ENCODE peak calls at places on chromosomes 2 and 18, in ten cellular contexts. R, S, L, F, H, E, J, D, O and P are unnamed samples.

GRCh38 chr18:10252952-10253680 is 201.3 kb upstream of the APCDD1 start:
- DNase-seq in R (no peak), S (no peak), L (no peak), F (no peak), H (no peak), E (no peak), J (no peak), D (no peak), O (no peak), P (no peak)

GRCh38 chr18:75472391-75472790 is 44.9 kb upstream of the SMIM21 start:
- DNase-seq in R (no peak), S (no peak), L (no peak), F (no peak), H (no peak), E (no peak), J (no peak), D (no peak), O (no peak), P (no peak)

GRCh38 chr2:33136570-33136969 is 189.8 kb downstream of the LTBP1 start:
- DNase-seq in R (no peak), S (no peak), L (no peak), F (no peak), H (no peak), E (peak), J (no peak), D (no peak), O (no peak), P (no peak)

GRCh38 chr2:127590386-127591190 is 55.1 kb downstream of the MYO7B start:
- DNase-seq in R (no peak), S (no peak), L (peak), F (no peak), H (peak), E (no peak), J (no peak), D (no peak), O (no peak), P (no peak)

GRCh38 chr2:12091201-12091806 is 344.9 kb downstream of the LPIN1 start:
- DNase-seq in R (peak), S (no peak), L (no peak), F (peak), H (no peak), E (no peak), J (no peak), D (no peak), O (no peak), P (peak)

GRCh38 chr2:10382313-10383061 is 65.6 kb downstream of the ODC1 start:
- DNase-seq in R (no peak), S (no peak), L (no peak), F (no peak), H (peak), E (no peak), J (peak), D (no peak), O (peak), P (no peak)

GRCh38 chr2:56231361-56231760 is 47.6 kb downstream of the CCDC85A start:
- DNase-seq in R (no peak), S (no peak), L (no peak), F (no peak), H (no peak), E (peak), J (no peak), D (no peak), O (no peak), P (peak)

GRCh38 chr2:9663008-9663879 is 32.4 kb upstream of the YWHAQ start:
- DNase-seq in R (no peak), S (no peak), L (no peak), F (no peak), H (no peak), E (no peak), J (no peak), D (no peak), O (no peak), P (no peak)

GRCh38 chr2:138395565-138396306 is 105.8 kb upstream of the SPOPL start:
- DNase-seq in R (peak), S (peak), L (no peak), F (peak), H (no peak), E (peak), J (no peak), D (no peak), O (no peak), P (peak)

GRCh38 chr2:129176375-129176774 is 803.1 kb upstream of the RAB6C start:
- DNase-seq in R (no peak), S (no peak), L (no peak), F (no peak), H (no peak), E (no peak), J (no peak), D (no peak), O (no peak), P (no peak)

GRCh38 chr2:58429285-58429874 is 188.3 kb upstream of the FANCL start:
- DNase-seq in R (no peak), S (no peak), L (peak), F (no peak), H (no peak), E (no peak), J (no peak), D (no peak), O (no peak), P (no peak)

GRCh38 chr2:128291161-128291843 is 27.4 kb downstream of the HS6ST1 start:
- DNase-seq in R (no peak), S (no peak), L (no peak), F (no peak), H (no peak), E (no peak), J (no peak), D (no peak), O (no peak), P (no peak)

GRCh38 chr2:85662899-85663683 is 4.9 kb downstream of the SFTPB start:
- DNase-seq in R (peak), S (peak), L (peak), F (peak), H (no peak), E (peak), J (no peak), D (peak), O (no peak), P (peak)

GRCh38 chr2:121366040-121366439 is 81.0 kb upstream of the TFCP2L1 start:
- DNase-seq in R (no peak), S (no peak), L (no peak), F (no peak), H (no peak), E (no peak), J (no peak), D (no peak), O (no peak), P (no peak)

GRCh38 chr2:233459426-233459825 is 105.1 kb downstream of the DGKD start:
- DNase-seq in R (no peak), S (no peak), L (no peak), F (no peak), H (no peak), E (no peak), J (no peak), D (no peak), O (no peak), P (no peak)

GRCh38 chr2:74291891-74292621 is 51.2 kb downstream of the SLC4A5 start:
- DNase-seq in R (peak), S (no peak), L (no peak), F (no peak), H (no peak), E (no peak), J (no peak), D (no peak), O (no peak), P (no peak)

GRCh38 chr2:174450021-174450816 is 36.6 kb downstream of the GPR155 start:
- DNase-seq in R (no peak), S (no peak), L (no peak), F (no peak), H (no peak), E (no peak), J (no peak), D (no peak), O (no peak), P (no peak)

GRCh38 chr18:21115519-21116411 is 4.2 kb upstream of the ROCK1 start:
- DNase-seq in R (peak), S (peak), L (peak), F (peak), H (no peak), E (peak), J (no peak), D (no peak), O (no peak), P (peak)

GRCh38 chr2:2389215-2389614 is 58.1 kb upstream of the MYT1L start:
- DNase-seq in R (no peak), S (no peak), L (no peak), F (no peak), H (no peak), E (no peak), J (no peak), D (no peak), O (no peak), P (no peak)

GRCh38 chr2:77016481-77016880 is 505.7 kb downstream of the LRRTM4 start:
- DNase-seq in R (no peak), S (no peak), L (no peak), F (no peak), H (no peak), E (no peak), J (no peak), D (no peak), O (no peak), P (no peak)

GRCh38 chr18:22346968-22347611 is 70.6 kb downstream of the CTAGE1 start:
- DNase-seq in R (no peak), S (no peak), L (peak), F (peak), H (peak), E (peak), J (no peak), D (peak), O (no peak), P (peak)